ENCODE peak calls at places on chromosomes 4 and X, in eight cellular contexts. Y is transverse colon, K is GM12892, B is HCT116, C is esophagus muscularis mucosa, L is K562, E is suprapubic skin, N is SK-N-SH. D is an unnamed sample.

GRCh38 chrX:10892605-10893225 is 218.4 kb upstream of the HCCS start:
- DNase-seq in N (no peak), K (no peak), L (no peak), C (no peak), B (no peak), Y (no peak), E (no peak), D (no peak)

GRCh38 chr4:52946811-52947210 is 84.7 kb downstream of the RASL11B start:
- DNase-seq in Y (no peak), E (no peak), N (no peak), K (no peak), B (no peak), C (no peak), L (no peak), D (no peak)

GRCh38 chrX:104347860-104348259 is 93.1 kb upstream of the ESX1 start:
- DNase-seq in B (no peak), K (no peak), L (no peak), E (no peak), N (no peak), C (no peak), Y (no peak), D (no peak)

GRCh38 chr4:74111990-74112389 is 13.0 kb upstream of the CXCL2 start:
- DNase-seq in Y (peak; percentile 26), B (no peak), L (no peak), K (no peak), E (no peak), N (no peak), C (no peak), D (no peak)

GRCh38 chr4:61335364-61335763 is 135.2 kb downstream of the ADGRL3 start:
- DNase-seq in Y (no peak), C (no peak), K (no peak), L (no peak), N (no peak), B (no peak), E (no peak), D (no peak)

GRCh38 chrX:45894864-45895645 is 650.2 kb downstream of the ZNF674 start:
- DNase-seq in L (no peak), B (no peak), N (no peak), E (no peak), C (no peak), Y (no peak), K (no peak), D (no peak)

GRCh38 chr4:117370944-117371665 is 285.7 kb upstream of the TRAM1L1 start:
- DNase-seq in Y (no peak), K (no peak), L (no peak), E (no peak), N (no peak), C (no peak), B (no peak), D (no peak)

GRCh38 chrX:129574214-129574613 is 34.2 kb downstream of the OCRL start:
- DNase-seq in K (no peak), B (no peak), C (no peak), E (no peak), L (no peak), Y (no peak), N (no peak), D (no peak)

GRCh38 chr4:55921093-55921492 is 27.7 kb upstream of the CEP135 start:
- DNase-seq in B (no peak), C (no peak), E (no peak), Y (no peak), K (no peak), N (no peak), L (no peak), D (no peak)

GRCh38 chr4:85019411-85019810 is 52.9 kb upstream of the WDFY3 start:
- DNase-seq in E (no peak), L (no peak), Y (no peak), K (no peak), N (no peak), C (no peak), B (no peak), D (no peak)

DNA sequence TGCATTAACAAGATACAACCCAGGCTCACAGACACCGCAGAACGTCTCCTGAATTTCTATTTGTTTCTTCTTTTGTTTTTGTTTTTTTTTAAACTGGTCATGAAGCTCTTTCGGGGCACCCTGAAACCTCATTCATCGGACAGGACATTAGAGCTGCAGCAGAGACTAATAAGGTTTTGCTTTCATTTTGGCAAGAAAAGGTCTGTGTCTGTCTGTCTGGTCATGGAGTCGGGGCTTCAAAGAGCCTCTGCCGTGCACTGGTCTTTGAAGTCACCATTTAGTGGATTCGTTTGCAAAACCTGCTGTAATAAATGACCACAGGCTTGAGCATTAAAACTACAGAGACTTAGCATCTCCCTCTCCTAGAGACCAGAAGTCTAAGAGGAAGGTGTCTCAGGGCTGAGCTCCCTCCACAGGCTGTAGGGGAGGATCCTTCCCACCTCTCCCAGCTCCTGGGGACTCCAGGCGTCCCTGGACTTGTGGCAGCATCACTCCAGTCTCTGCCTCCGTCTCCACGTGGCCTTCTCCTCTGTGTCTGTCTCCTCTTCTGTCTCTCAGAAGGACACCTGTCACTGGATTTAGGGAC is 247.5 kb downstream of the CRLF2 start:
- DNase-seq in Y (no peak), N (no peak), L (no peak), E (no peak), B (no peak), K (no peak), C (no peak), D (no peak)
- TF ChIP-seq POLR2AphosphoS5 in Y (no peak), N (no peak), L (no peak), E (no peak), B (no peak), K (no peak), C (no peak), D (no peak)

DNA sequence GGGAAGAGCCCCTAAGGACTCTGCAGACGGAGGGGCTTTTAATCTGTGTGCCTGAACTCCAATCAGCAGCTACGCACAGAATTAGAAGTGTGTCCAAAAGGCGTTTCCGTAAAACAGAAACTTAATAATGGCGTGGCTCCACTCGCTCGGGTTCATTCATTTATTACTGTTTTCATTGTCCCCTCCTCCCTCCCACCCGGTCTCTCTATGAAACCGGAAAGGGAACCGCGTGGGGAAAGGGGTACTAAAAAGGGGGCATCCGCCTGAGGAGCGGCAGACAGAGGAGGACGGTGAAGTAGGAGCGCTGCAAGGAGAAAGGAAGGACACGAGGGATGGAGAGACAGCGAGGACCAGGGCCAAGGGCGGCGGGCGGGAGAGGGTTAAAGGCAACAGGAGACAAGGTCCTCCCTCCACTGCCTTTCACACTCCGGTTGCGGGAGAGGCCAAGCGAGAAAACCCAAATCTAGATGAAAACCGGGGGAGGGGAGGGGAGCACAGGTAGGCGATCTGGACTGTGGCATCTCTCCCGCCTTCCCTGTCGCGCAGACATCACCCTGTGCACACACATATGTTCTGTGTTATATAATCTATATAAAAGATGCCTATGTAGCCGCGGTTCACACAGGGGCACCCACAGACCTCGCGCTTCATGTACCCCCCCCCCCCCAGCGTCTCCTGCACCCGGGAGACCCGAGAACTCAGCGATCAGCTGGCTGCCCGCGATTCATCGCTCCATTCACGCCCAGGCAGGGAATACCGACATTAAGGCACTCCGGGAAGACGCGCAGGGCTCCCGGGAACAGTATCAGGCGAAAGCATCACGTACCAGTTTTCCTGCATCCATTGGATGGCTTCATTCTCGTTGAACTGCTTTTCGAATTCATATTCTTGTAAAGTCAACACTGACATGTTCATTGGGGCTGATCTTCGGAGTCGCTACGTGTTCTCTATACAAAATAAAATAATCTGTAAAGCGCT is 705 bp downstream of the ELOVL6 start:
- DNase-seq in L (peak; percentile 66), E (no peak), B (no peak), K (peak; percentile 29), Y (peak; percentile 56), N (peak; percentile 58), C (no peak), D (no peak)
- TF ChIP-seq POLR2AphosphoS5 in L (no peak), E (no peak), B (no peak), K (peak; percentile 67), Y (no peak), N (peak; percentile 54), C (no peak), D (no peak)

GRCh38 chrX:154355094-154355775 is 19.2 kb downstream of the FLNA start:
- DNase-seq in Y (no peak), B (no peak), E (no peak), L (no peak), K (no peak), C (no peak), N (no peak), D (no peak)
- TF ChIP-seq POLR2AphosphoS5 in Y (no peak), B (no peak), E (no peak), L (no peak), K (no peak), C (peak; percentile 47), N (no peak), D (no peak)

GRCh38 chrX:70292788-70293187 is 2.9 kb downstream of the KIF4A start:
- DNase-seq in N (no peak), L (no peak), Y (no peak), B (no peak), C (no peak), E (no peak), K (no peak), D (no peak)
- TF ChIP-seq POLR2AphosphoS5 in N (no peak), L (no peak), Y (no peak), B (no peak), C (no peak), E (no peak), K (no peak), D (no peak)

DNA sequence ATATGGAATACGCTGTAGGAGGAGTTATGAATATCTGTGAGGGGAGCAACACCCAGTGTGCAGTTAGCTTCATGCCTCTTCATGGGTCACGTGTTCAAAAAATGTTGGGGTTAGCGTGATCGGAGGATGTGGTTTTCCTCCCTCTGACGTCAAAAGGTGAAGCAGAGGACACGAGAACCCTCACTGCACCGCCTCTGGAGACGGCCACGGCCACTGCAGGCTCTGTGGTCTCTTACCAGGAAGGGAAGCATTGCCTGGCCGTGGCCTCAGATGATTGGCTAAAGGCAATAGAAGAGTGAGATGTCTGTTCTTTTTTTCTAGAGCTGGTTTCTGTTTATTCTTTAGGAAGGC is 28.9 kb downstream of the HTT-AS start:
- DNase-seq in N (no peak), B (no peak), K (no peak), E (no peak), L (peak; percentile 49), C (no peak), Y (peak; percentile 63), D (no peak)
- TF ChIP-seq POLR2AphosphoS5 in N (no peak), B (no peak), K (no peak), E (no peak), L (no peak), C (no peak), Y (no peak), D (no peak)

GRCh38 chrX:31269914-31270313 is 198.1 kb upstream of the FTHL17 start:
- DNase-seq in K (no peak), L (no peak), C (no peak), N (no peak), Y (no peak), E (no peak), B (no peak), D (no peak)

GRCh38 chrX:31268359-31268758 is 196.5 kb upstream of the FTHL17 start:
- DNase-seq in B (no peak), N (no peak), E (no peak), Y (no peak), C (no peak), K (no peak), L (no peak), D (no peak)

GRCh38 chrX:31271615-31272471 is 200.0 kb upstream of the FTHL17 start:
- DNase-seq in C (no peak), Y (no peak), L (no peak), N (no peak), K (no peak), E (no peak), B (no peak), D (no peak)

GRCh38 chrX:31265383-31265782 is 193.5 kb upstream of the FTHL17 start:
- DNase-seq in E (no peak), L (no peak), C (no peak), N (no peak), B (no peak), K (no peak), Y (no peak), D (no peak)

GRCh38 chrX:31266172-31267076 is 194.6 kb upstream of the FTHL17 start:
- DNase-seq in K (peak; percentile 11), C (no peak), Y (peak; percentile 59), E (peak; percentile 75), B (no peak), L (peak; percentile 42), N (peak; percentile 79), D (no peak)
- TF ChIP-seq POLR2AphosphoS5 in K (no peak), C (no peak), Y (no peak), E (no peak), B (no peak), L (no peak), N (no peak), D (no peak)

D was measured in Panc1.